ENCODE peak calls at places on chromosomes 1 and 21, in five cellular contexts. R is uterus, Z is endodermal cell, X is neuronal stem cell, V is heart left ventricle. H is an unnamed sample.

GRCh38 chr1:36366091-36366661 is 19.5 kb downstream of the STK40 start:
- DNase-seq in X (peak; percentile 57), Z (peak; percentile 67), R (peak; percentile 37), V (peak; percentile 86), H (peak; percentile 80)

GRCh38 chr1:6134741-6135510 is 45.2 kb downstream of the CHD5 start:
- DNase-seq in X (no peak), Z (no peak), R (no peak), V (no peak), H (no peak)

GRCh38 chr1:113976609-113977278 is 2.5 kb upstream of the OLFML3 start:
- DNase-seq in R (no peak), V (peak; percentile 52), Z (peak; percentile 62), X (peak; percentile 58), H (peak; percentile 54)

GRCh38 chr1:9196129-9197040 is 38.2 kb upstream of the H6PD start:
- DNase-seq in V (peak; percentile 82), X (no peak), R (peak; percentile 72), Z (peak; percentile 90), H (peak; percentile 86)

GRCh38 chr1:235632538-235633219 is 16.9 kb downstream of the GNG4 start:
- DNase-seq in X (no peak), R (no peak), Z (no peak), V (no peak), H (no peak)

GRCh38 chr1:100322436-100323211 is 29.7 kb upstream of the CDC14A start:
- DNase-seq in Z (no peak), V (no peak), R (no peak), X (no peak), H (no peak)

GRCh38 chr1:156705321-156705917 is at the start of gene CRABP2:
- DNase-seq in Z (no peak), X (peak; percentile 78), R (peak; percentile 51), V (peak; percentile 39), H (peak; percentile 26)

GRCh38 chr1:43344267-43344666 is 6.6 kb downstream of the MPL start:
- DNase-seq in Z (no peak), X (no peak), V (peak; percentile 47), R (no peak), H (no peak)

GRCh38 chr1:6330410-6330827 is 63.1 kb downstream of the ACOT7 start:
- DNase-seq in Z (no peak), V (no peak), R (peak; percentile 39), X (no peak), H (peak; percentile 39)

GRCh38 chr1:202745313-202745888 is 35.1 kb upstream of the SYT2 start:
- DNase-seq in Z (no peak), X (no peak), R (no peak), V (no peak), H (no peak)

GRCh38 chr1:27603320-27603961 is 503 bp downstream of the AHDC1 start:
- DNase-seq in Z (no peak), R (peak; percentile 62), X (no peak), V (peak; percentile 61), H (peak; percentile 64)

GRCh38 chr21:34865922-34866271 is 183.2 kb downstream of the RUNX1 start:
- DNase-seq in X (no peak), V (no peak), Z (peak; percentile 87), R (no peak), H (no peak)

GRCh38 chr1:26996024-26996423 is 2.5 kb downstream of the TRNP1 start:
- DNase-seq in R (no peak), Z (peak; percentile 53), X (no peak), V (no peak), H (no peak)

GRCh38 chr1:233032916-233033315 is 82.5 kb downstream of the NTPCR start:
- DNase-seq in V (no peak), X (no peak), R (no peak), Z (no peak), H (no peak)

GRCh38 chr1:234001817-234002216 is 97.3 kb downstream of the SLC35F3 start:
- DNase-seq in X (no peak), Z (no peak), R (no peak), V (no peak), H (no peak)

GRCh38 chr21:33975548-33976081 is 60.0 kb upstream of the ATP5PO start:
- DNase-seq in Z (no peak), R (no peak), X (no peak), V (no peak), H (no peak)

GRCh38 chr21:45576838-45577737 is 34.8 kb upstream of the SLC19A1 start:
- DNase-seq in X (no peak), R (peak; percentile 11), V (no peak), Z (peak; percentile 35), H (no peak)

GRCh38 chr1:22586356-22587130 is 23.3 kb downstream of the EPHA8 start:
- DNase-seq in V (no peak), R (no peak), Z (no peak), X (no peak), H (no peak)

GRCh38 chr21:45301521-45302081 is 13.9 kb upstream of the POFUT2 start:
- DNase-seq in Z (peak; percentile 38), V (no peak), X (no peak), R (no peak), H (no peak)

GRCh38 chr1:46615735-46616134 is 876 bp downstream of the MOB3C start:
- DNase-seq in R (no peak), V (no peak), Z (peak; percentile 46), X (no peak), H (no peak)

GRCh38 chr1:68178821-68179490 is 53.4 kb downstream of the WLS start:
- DNase-seq in R (no peak), X (no peak), Z (no peak), V (no peak), H (no peak)

GRCh38 chr1:157124855-157125254 is 13.3 kb downstream of the ETV3 start:
- DNase-seq in X (no peak), V (no peak), Z (peak; percentile 45), R (no peak), H (no peak)

GRCh38 chr21:16709866-16710550 is 802.8 kb upstream of the CXADR start:
- DNase-seq in Z (no peak), X (no peak), V (no peak), R (peak; percentile 44), H (no peak)

GRCh38 chr1:60942896-60943633 is 139.3 kb upstream of the NFIA start:
- DNase-seq in R (no peak), X (no peak), V (no peak), Z (peak; percentile 74), H (no peak)
- H3K4me1 ChIP-seq in R (no peaks in the 10 kb centered on the region), X (peaks cover 2% of the 10 kb centered on the region), V (peaks cover 7% of the 10 kb centered on the region), Z (peaks cover 6% of the 10 kb centered on the region), H (no peaks in the 10 kb centered on the region)

DNA sequence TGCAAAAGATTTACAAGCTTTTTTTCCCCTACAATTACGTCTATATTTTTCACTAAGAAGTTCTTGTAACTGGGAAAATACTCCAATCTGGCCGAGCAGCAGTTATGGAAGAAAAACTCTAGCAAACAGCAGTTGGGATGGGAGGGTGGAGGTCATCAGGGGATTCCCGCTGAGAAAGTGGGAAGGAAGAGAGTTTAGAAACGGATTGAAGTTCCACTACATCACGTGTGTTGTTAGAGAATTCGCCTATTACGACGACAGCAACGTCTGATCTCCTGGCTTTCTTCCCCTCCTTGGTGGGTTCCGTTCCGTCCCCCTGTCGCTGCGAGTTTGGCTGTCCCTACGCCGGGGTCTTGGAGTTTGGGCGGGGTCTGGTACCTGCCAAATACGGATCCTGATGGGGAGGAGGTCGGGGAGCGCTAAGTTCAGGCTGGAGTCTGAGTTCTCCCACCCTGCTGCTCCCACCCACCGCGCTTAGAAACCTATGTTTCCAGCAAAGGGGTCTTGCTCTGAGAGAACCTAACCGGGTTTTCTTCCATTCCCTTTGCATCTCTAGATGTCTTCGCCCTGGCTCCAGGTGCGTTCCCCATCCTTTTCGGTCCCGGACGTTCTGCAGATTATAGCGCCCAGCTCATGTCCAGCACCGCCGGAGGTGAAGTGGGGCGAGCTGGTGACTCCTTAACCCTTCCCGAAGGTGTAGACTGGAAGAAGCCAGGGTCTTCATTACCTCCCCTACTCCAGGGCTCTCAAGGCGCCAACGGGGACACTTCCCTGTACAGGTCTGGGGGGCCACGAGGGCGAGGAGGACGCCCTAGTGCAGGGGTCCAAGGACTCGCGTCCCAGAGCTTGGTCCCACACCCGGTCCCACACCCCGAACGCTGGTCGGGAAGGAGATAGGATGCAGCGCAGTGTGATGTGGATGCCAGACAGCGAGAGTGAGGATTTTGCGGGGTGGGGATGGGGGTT is 688 bp upstream of the KCNK2 start:
- DNase-seq in R (no peak), Z (peak; percentile 65), V (no peak), X (peak; percentile 14), H (peak; percentile 30)
- H3K4me3 ChIP-seq in R (peak overlapping the region; percentile 11), Z (peak overlapping the region; percentile 71), V (peak overlapping the region; percentile 37), X (peak overlapping the region; percentile 94), H (no peak overlapping the region)

DNA sequence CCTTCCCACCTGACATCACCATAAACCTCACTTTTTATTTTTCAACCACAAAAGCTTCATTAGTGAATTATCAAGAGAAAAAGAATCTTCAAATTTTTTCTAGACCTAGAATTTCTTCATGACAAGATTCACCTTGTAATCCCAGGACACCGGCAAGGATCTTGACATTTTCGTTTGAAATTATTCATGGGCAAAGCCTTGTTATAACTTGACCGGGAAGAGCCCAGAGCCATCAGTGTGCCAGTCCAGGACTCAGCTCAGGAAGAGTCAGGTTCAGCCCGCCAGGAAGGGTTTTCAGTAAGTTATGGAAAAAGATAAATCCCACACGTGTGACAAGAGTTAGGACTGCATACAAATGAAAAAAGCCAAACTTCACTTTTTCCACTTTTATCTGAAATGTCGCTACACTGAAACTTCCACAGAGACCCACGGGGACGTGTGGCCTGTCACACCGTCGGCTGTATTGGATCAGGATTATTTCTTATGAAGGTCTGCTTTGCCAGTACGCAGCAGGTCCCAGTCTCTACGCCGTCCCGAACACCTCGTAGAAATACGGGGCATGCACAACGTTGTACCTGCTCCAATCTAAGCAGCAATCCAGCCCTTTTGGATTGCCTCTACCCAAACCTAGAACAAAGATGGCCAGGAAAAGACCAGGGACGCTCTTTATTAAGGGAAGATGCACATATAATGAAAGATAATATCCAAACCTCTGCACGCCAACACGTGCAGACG is 952 bp downstream of the F3 start:
- DNase-seq in X (no peak), R (no peak), Z (no peak), V (no peak), H (no peak)
- H3K27ac ChIP-seq in X (no peak overlapping the region), R (peak overlapping the region; percentile 88), Z (no peak overlapping the region), V (peak overlapping the region; percentile 87), H (peak overlapping the region; percentile 31)

GRCh38 chr1:54367613-54368012 is 38.6 kb downstream of the SSBP3 start:
- DNase-seq in R (no peak), Z (no peak), X (no peak), V (no peak), H (no peak)
- H3K4me1 ChIP-seq in R (no peaks in the 10 kb centered on the region), Z (peaks cover 39% of the 10 kb centered on the region), X (peaks cover 7% of the 10 kb centered on the region), V (peaks cover 78% of the 10 kb centered on the region), H (peaks cover 28% of the 10 kb centered on the region)

GRCh38 chr1:240866724-240867123 is 254.8 kb upstream of the GREM2 start:
- DNase-seq in X (no peak), Z (no peak), R (no peak), V (no peak), H (no peak)

DNA sequence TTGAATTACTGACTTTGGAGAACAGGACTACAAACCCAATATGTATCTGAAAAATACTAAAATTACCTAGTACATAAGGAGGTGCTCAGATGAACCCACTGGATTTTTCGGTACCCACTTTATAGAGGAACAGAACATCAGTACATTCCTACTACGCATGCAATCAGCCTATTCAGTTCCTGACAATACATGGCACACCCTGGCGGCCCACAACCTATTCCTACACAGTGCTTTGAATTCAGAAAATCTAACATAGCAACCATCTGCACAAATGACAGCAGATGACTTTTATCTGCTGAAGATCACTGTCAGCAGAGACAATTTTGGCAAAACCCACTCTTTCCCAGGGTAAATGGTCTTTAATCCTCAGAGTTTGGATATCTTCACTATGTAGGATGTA is 257.1 kb upstream of the GREM2 start:
- DNase-seq in R (no peak), V (no peak), Z (no peak), X (no peak), H (no peak)
- H3K4me3 ChIP-seq in R (no peak overlapping the region), V (no peak overlapping the region), Z (no peak overlapping the region), X (no peak overlapping the region), H (no peak overlapping the region)

H was measured in right cardiac atrium.